ENCODE peak calls at places on chromosomes 13 and 19, in eight cellular contexts. One of them, this sample, is unnamed.

GRCh38 chr13:97726664-97727235 is 226.7 kb upstream of the IPO5 start:
- DNase-seq in brain microvascular endothelial cell: no peak
- DNase-seq in astrocyte of the spinal cord: no peak
- DNase-seq in GM12864: no peak
- DNase-seq in ovary: no peak
- DNase-seq in EH: no peak
- DNase-seq in activated CD4-positive, CD25-positive, alpha-beta regulatory T cell treated with anti-CD3 and anti-CD28 coated beads, Interleukin-2, amount 50 U/mL, for 16 hours: no peak
- DNase-seq in aorta: no peak
- DNase-seq in this sample: no peak

GRCh38 chr19:50548191-50549058 is 19.8 kb downstream of the LRRC4B start:
- DNase-seq in ovary: no peak
- DNase-seq in activated CD4-positive, CD25-positive, alpha-beta regulatory T cell treated with anti-CD3 and anti-CD28 coated beads, Interleukin-2, amount 50 U/mL, for 16 hours: no peak
- DNase-seq in GM12864: no peak
- DNase-seq in astrocyte of the spinal cord: no peak
- DNase-seq in EH: no peak
- DNase-seq in aorta: no peak
- DNase-seq in brain microvascular endothelial cell: no peak
- DNase-seq in this sample: no peak

GRCh38 chr19:48588670-48589399 is 17.7 kb upstream of the SPACA4 start:
- DNase-seq in GM12864: peak; percentile 35
- DNase-seq in EH: peak; percentile 84
- DNase-seq in ovary: peak; percentile 86
- DNase-seq in aorta: peak; percentile 98
- DNase-seq in activated CD4-positive, CD25-positive, alpha-beta regulatory T cell treated with anti-CD3 and anti-CD28 coated beads, Interleukin-2, amount 50 U/mL, for 16 hours: peak; percentile 69
- DNase-seq in astrocyte of the spinal cord: peak; percentile 81
- DNase-seq in brain microvascular endothelial cell: peak; percentile 77
- DNase-seq in this sample: peak; percentile 86

GRCh38 chr13:73684286-73684685 is 449.9 kb downstream of the KLF12 start:
- DNase-seq in activated CD4-positive, CD25-positive, alpha-beta regulatory T cell treated with anti-CD3 and anti-CD28 coated beads, Interleukin-2, amount 50 U/mL, for 16 hours: no peak
- DNase-seq in ovary: no peak
- DNase-seq in EH: no peak
- DNase-seq in astrocyte of the spinal cord: no peak
- DNase-seq in aorta: no peak
- DNase-seq in brain microvascular endothelial cell: no peak
- DNase-seq in GM12864: no peak
- DNase-seq in this sample: no peak

GRCh38 chr19:49328741-49329140 is 3.8 kb upstream of the SLC6A16 start:
- DNase-seq in EH: no peak
- DNase-seq in aorta: no peak
- DNase-seq in ovary: no peak
- DNase-seq in GM12864: no peak
- DNase-seq in brain microvascular endothelial cell: no peak
- DNase-seq in activated CD4-positive, CD25-positive, alpha-beta regulatory T cell treated with anti-CD3 and anti-CD28 coated beads, Interleukin-2, amount 50 U/mL, for 16 hours: no peak
- DNase-seq in astrocyte of the spinal cord: no peak
- DNase-seq in this sample: no peak

GRCh38 chr13:113157206-113157928 is 1.1 kb upstream of the PROZ start:
- DNase-seq in aorta: no peak
- DNase-seq in activated CD4-positive, CD25-positive, alpha-beta regulatory T cell treated with anti-CD3 and anti-CD28 coated beads, Interleukin-2, amount 50 U/mL, for 16 hours: no peak
- DNase-seq in brain microvascular endothelial cell: no peak
- DNase-seq in EH: no peak
- DNase-seq in GM12864: no peak
- DNase-seq in ovary: no peak
- DNase-seq in astrocyte of the spinal cord: no peak
- DNase-seq in this sample: no peak

GRCh38 chr19:15251749-15252397 is 19.6 kb upstream of the EPHX3 start:
- DNase-seq in EH: peak; percentile 99
- DNase-seq in aorta: peak; percentile 93
- DNase-seq in activated CD4-positive, CD25-positive, alpha-beta regulatory T cell treated with anti-CD3 and anti-CD28 coated beads, Interleukin-2, amount 50 U/mL, for 16 hours: no peak
- DNase-seq in astrocyte of the spinal cord: peak; percentile 96
- DNase-seq in brain microvascular endothelial cell: peak; percentile 92
- DNase-seq in ovary: peak; percentile 89
- DNase-seq in GM12864: no peak
- DNase-seq in this sample: peak; percentile 95

GRCh38 chr19:50912727-50913716 is 1.8 kb upstream of the KLK4 start:
- DNase-seq in brain microvascular endothelial cell: no peak
- DNase-seq in GM12864: no peak
- DNase-seq in aorta: no peak
- DNase-seq in activated CD4-positive, CD25-positive, alpha-beta regulatory T cell treated with anti-CD3 and anti-CD28 coated beads, Interleukin-2, amount 50 U/mL, for 16 hours: no peak
- DNase-seq in EH: no peak
- DNase-seq in ovary: no peak
- DNase-seq in astrocyte of the spinal cord: no peak
- DNase-seq in this sample: no peak

GRCh38 chr19:13861714-13862531 is 15.0 kb upstream of the NANOS3 start:
- DNase-seq in aorta: peak; percentile 97
- DNase-seq in activated CD4-positive, CD25-positive, alpha-beta regulatory T cell treated with anti-CD3 and anti-CD28 coated beads, Interleukin-2, amount 50 U/mL, for 16 hours: peak; percentile 81
- DNase-seq in brain microvascular endothelial cell: peak; percentile 89
- DNase-seq in GM12864: peak; percentile 59
- DNase-seq in ovary: peak; percentile 94
- DNase-seq in EH: peak; percentile 98
- DNase-seq in astrocyte of the spinal cord: peak; percentile 92
- DNase-seq in this sample: peak; percentile 97

GRCh38 chr13:91468301-91468700 is 69.9 kb downstream of the GPC5 start:
- DNase-seq in activated CD4-positive, CD25-positive, alpha-beta regulatory T cell treated with anti-CD3 and anti-CD28 coated beads, Interleukin-2, amount 50 U/mL, for 16 hours: no peak
- DNase-seq in ovary: no peak
- DNase-seq in aorta: no peak
- DNase-seq in GM12864: no peak
- DNase-seq in astrocyte of the spinal cord: no peak
- DNase-seq in EH: no peak
- DNase-seq in brain microvascular endothelial cell: no peak
- DNase-seq in this sample: peak; percentile 4

GRCh38 chr13:21058361-21058760 is 3.0 kb downstream of the LATS2 start:
- DNase-seq in EH: peak; percentile 54
- DNase-seq in GM12864: no peak
- DNase-seq in ovary: no peak
- DNase-seq in brain microvascular endothelial cell: no peak
- DNase-seq in activated CD4-positive, CD25-positive, alpha-beta regulatory T cell treated with anti-CD3 and anti-CD28 coated beads, Interleukin-2, amount 50 U/mL, for 16 hours: no peak
- DNase-seq in astrocyte of the spinal cord: no peak
- DNase-seq in aorta: no peak
- DNase-seq in this sample: peak; percentile 55

GRCh38 chr19:38726761-38727301 is 17.4 kb downstream of the CAPN12 start:
- DNase-seq in brain microvascular endothelial cell: no peak
- DNase-seq in GM12864: no peak
- DNase-seq in ovary: no peak
- DNase-seq in aorta: no peak
- DNase-seq in EH: no peak
- DNase-seq in astrocyte of the spinal cord: no peak
- DNase-seq in activated CD4-positive, CD25-positive, alpha-beta regulatory T cell treated with anti-CD3 and anti-CD28 coated beads, Interleukin-2, amount 50 U/mL, for 16 hours: no peak
- DNase-seq in this sample: no peak

GRCh38 chr13:113447596-113447995 is 5.7 kb downstream of the ADPRHL1 start:
- DNase-seq in brain microvascular endothelial cell: no peak
- DNase-seq in EH: no peak
- DNase-seq in activated CD4-positive, CD25-positive, alpha-beta regulatory T cell treated with anti-CD3 and anti-CD28 coated beads, Interleukin-2, amount 50 U/mL, for 16 hours: no peak
- DNase-seq in astrocyte of the spinal cord: no peak
- DNase-seq in GM12864: no peak
- DNase-seq in aorta: no peak
- DNase-seq in ovary: no peak
- DNase-seq in this sample: no peak

GRCh38 chr13:113922412-113923118 is 51.3 kb downstream of the C13orf46 start:
- DNase-seq in astrocyte of the spinal cord: no peak
- DNase-seq in GM12864: no peak
- DNase-seq in brain microvascular endothelial cell: no peak
- DNase-seq in EH: no peak
- DNase-seq in aorta: peak; percentile 64
- DNase-seq in activated CD4-positive, CD25-positive, alpha-beta regulatory T cell treated with anti-CD3 and anti-CD28 coated beads, Interleukin-2, amount 50 U/mL, for 16 hours: no peak
- DNase-seq in ovary: no peak
- DNase-seq in this sample: no peak

GRCh38 chr13:111636271-111636670 is 315.8 kb downstream of the TEX29 start:
- DNase-seq in GM12864: no peak
- DNase-seq in ovary: no peak
- DNase-seq in activated CD4-positive, CD25-positive, alpha-beta regulatory T cell treated with anti-CD3 and anti-CD28 coated beads, Interleukin-2, amount 50 U/mL, for 16 hours: no peak
- DNase-seq in brain microvascular endothelial cell: no peak
- DNase-seq in EH: no peak
- DNase-seq in astrocyte of the spinal cord: no peak
- DNase-seq in aorta: no peak
- DNase-seq in this sample: no peak

GRCh38 chr19:36256064-36256463 is 41.2 kb downstream of the ZNF146 start:
- DNase-seq in GM12864: no peak
- DNase-seq in aorta: peak; percentile 66
- DNase-seq in ovary: no peak
- DNase-seq in activated CD4-positive, CD25-positive, alpha-beta regulatory T cell treated with anti-CD3 and anti-CD28 coated beads, Interleukin-2, amount 50 U/mL, for 16 hours: no peak
- DNase-seq in EH: no peak
- DNase-seq in brain microvascular endothelial cell: no peak
- DNase-seq in astrocyte of the spinal cord: no peak
- DNase-seq in this sample: no peak

GRCh38 chr13:58908019-58908679 is 1255.6 kb downstream of the DIAPH3 start:
- DNase-seq in astrocyte of the spinal cord: no peak
- DNase-seq in EH: no peak
- DNase-seq in aorta: no peak
- DNase-seq in ovary: no peak
- DNase-seq in GM12864: no peak
- DNase-seq in brain microvascular endothelial cell: no peak
- DNase-seq in activated CD4-positive, CD25-positive, alpha-beta regulatory T cell treated with anti-CD3 and anti-CD28 coated beads, Interleukin-2, amount 50 U/mL, for 16 hours: no peak
- DNase-seq in this sample: no peak

GRCh38 chr13:75129331-75129730 is 352.6 kb downstream of the TBC1D4 start:
- DNase-seq in aorta: no peak
- DNase-seq in ovary: no peak
- DNase-seq in GM12864: no peak
- DNase-seq in brain microvascular endothelial cell: no peak
- DNase-seq in EH: no peak
- DNase-seq in activated CD4-positive, CD25-positive, alpha-beta regulatory T cell treated with anti-CD3 and anti-CD28 coated beads, Interleukin-2, amount 50 U/mL, for 16 hours: no peak
- DNase-seq in astrocyte of the spinal cord: no peak
- DNase-seq in this sample: no peak

GRCh38 chr19:9945319-9945966 is 9.1 kb upstream of the OLFM2 start:
- DNase-seq in activated CD4-positive, CD25-positive, alpha-beta regulatory T cell treated with anti-CD3 and anti-CD28 coated beads, Interleukin-2, amount 50 U/mL, for 16 hours: no peak
- DNase-seq in ovary: peak; percentile 91
- DNase-seq in aorta: peak; percentile 96
- DNase-seq in EH: peak; percentile 100
- DNase-seq in astrocyte of the spinal cord: peak; percentile 99
- DNase-seq in GM12864: no peak
- DNase-seq in brain microvascular endothelial cell: peak; percentile 98
- DNase-seq in this sample: peak; percentile 99

GRCh38 chr19:38375748-38376147 is 1.4 kb downstream of the PSMD8 start:
- DNase-seq in EH: peak; percentile 67
- DNase-seq in astrocyte of the spinal cord: no peak
- DNase-seq in brain microvascular endothelial cell: no peak
- DNase-seq in GM12864: no peak
- DNase-seq in activated CD4-positive, CD25-positive, alpha-beta regulatory T cell treated with anti-CD3 and anti-CD28 coated beads, Interleukin-2, amount 50 U/mL, for 16 hours: no peak
- DNase-seq in aorta: no peak
- DNase-seq in ovary: no peak
- DNase-seq in this sample: peak; percentile 61

GRCh38 chr13:112391747-112392146 is 15.6 kb downstream of the SPACA7 start:
- DNase-seq in activated CD4-positive, CD25-positive, alpha-beta regulatory T cell treated with anti-CD3 and anti-CD28 coated beads, Interleukin-2, amount 50 U/mL, for 16 hours: no peak
- DNase-seq in astrocyte of the spinal cord: no peak
- DNase-seq in brain microvascular endothelial cell: no peak
- DNase-seq in aorta: no peak
- DNase-seq in EH: no peak
- DNase-seq in GM12864: no peak
- DNase-seq in ovary: no peak
- DNase-seq in this sample: no peak

GRCh38 chr19:46016426-46017094 is 6.3 kb downstream of the PGLYRP1 start:
- DNase-seq in brain microvascular endothelial cell: peak; percentile 52
- DNase-seq in activated CD4-positive, CD25-positive, alpha-beta regulatory T cell treated with anti-CD3 and anti-CD28 coated beads, Interleukin-2, amount 50 U/mL, for 16 hours: peak; percentile 65
- DNase-seq in astrocyte of the spinal cord: peak; percentile 71
- DNase-seq in ovary: peak; percentile 84
- DNase-seq in GM12864: no peak
- DNase-seq in aorta: peak; percentile 94
- DNase-seq in EH: peak; percentile 77
- DNase-seq in this sample: peak; percentile 75

GRCh38 chr13:102707465-102707864 is 12.6 kb upstream of the METTL21C start:
- DNase-seq in brain microvascular endothelial cell: peak; percentile 83
- DNase-seq in aorta: no peak
- DNase-seq in EH: peak; percentile 97
- DNase-seq in activated CD4-positive, CD25-positive, alpha-beta regulatory T cell treated with anti-CD3 and anti-CD28 coated beads, Interleukin-2, amount 50 U/mL, for 16 hours: no peak
- DNase-seq in GM12864: no peak
- DNase-seq in ovary: no peak
- DNase-seq in astrocyte of the spinal cord: peak; percentile 87
- DNase-seq in this sample: peak; percentile 93